ENCODE peak calls at places on chromosomes 6 and 20, in six cellular contexts. J is body of pancreas, H is thyroid gland, S is breast epithelium, V is upper lobe of left lung, N is adrenal gland. A is an unnamed sample.

GRCh38 chr20:4064118-4064962 is 49.0 kb upstream of the RNF24 start:
- DNase-seq in J (peak; percentile 82), H (peak; percentile 93), S (peak; percentile 82), V (peak; percentile 94), N (peak; percentile 89), A (peak; percentile 86)

GRCh38 chr20:19986419-19986818 is 30.7 kb upstream of the NAA20 start:
- DNase-seq in J (no peak), H (no peak), S (no peak), V (no peak), N (no peak), A (no peak)

GRCh38 chr20:50670126-50670862 is 21.0 kb downstream of the RIPOR3 start:
- DNase-seq in J (peak; percentile 35), H (peak; percentile 24), S (no peak), V (no peak), N (no peak), A (no peak)

GRCh38 chr6:82015526-82015925 is 232.0 kb downstream of the IBTK start:
- DNase-seq in J (no peak), H (peak; percentile 47), S (no peak), V (peak; percentile 53), N (no peak), A (no peak)

GRCh38 chr6:162251257-162251656 is 476.3 kb downstream of the PRKN start:
- DNase-seq in J (peak; percentile 22), H (no peak), S (no peak), V (no peak), N (no peak), A (no peak)

GRCh38 chr6:148954461-148954860 is 207.6 kb downstream of the UST start:
- DNase-seq in J (no peak), H (no peak), S (no peak), V (no peak), N (no peak), A (no peak)

GRCh38 chr20:1301031-1301529 is 27.9 kb downstream of the SDCBP2 start:
- DNase-seq in J (no peak), H (no peak), S (no peak), V (no peak), N (no peak), A (peak; percentile 34)

GRCh38 chr6:17957488-17957887 is 29.9 kb downstream of the KIF13A start:
- DNase-seq in J (no peak), H (no peak), S (no peak), V (no peak), N (no peak), A (no peak)

GRCh38 chr20:25508083-25508770 is 77.1 kb downstream of the NINL start:
- DNase-seq in J (peak; percentile 37), H (peak; percentile 62), S (no peak), V (no peak), N (peak; percentile 81), A (no peak)

GRCh38 chr6:20575125-20575524 is 40.9 kb downstream of the CDKAL1 start:
- DNase-seq in J (peak; percentile 70), H (no peak), S (no peak), V (no peak), N (no peak), A (no peak)

GRCh38 chr6:99347804-99348203 is 1.7 kb downstream of the FAXC start:
- DNase-seq in J (no peak), H (no peak), S (no peak), V (no peak), N (no peak), A (no peak)

GRCh38 chr6:83092756-83093399 is 25.4 kb downstream of the DOP1A start:
- DNase-seq in J (no peak), H (no peak), S (no peak), V (no peak), N (no peak), A (no peak)

GRCh38 chr6:167146977-167147376 is 10.8 kb downstream of the GPR31 start:
- DNase-seq in J (no peak), H (no peak), S (no peak), V (no peak), N (no peak), A (no peak)

GRCh38 chr6:167146173-167146572 is 11.6 kb downstream of the GPR31 start:
- DNase-seq in J (no peak), H (peak; percentile 35), S (no peak), V (no peak), N (no peak), A (no peak)

GRCh38 chr6:167142433-167142761 is 15.4 kb downstream of the GPR31 start:
- DNase-seq in J (no peak), H (no peak), S (no peak), V (no peak), N (no peak), A (no peak)

GRCh38 chr6:167143041-167143440 is 14.7 kb downstream of the GPR31 start:
- DNase-seq in J (no peak), H (no peak), S (no peak), V (no peak), N (no peak), A (no peak)

GRCh38 chr6:167145468-167145867 is 12.3 kb downstream of the GPR31 start:
- DNase-seq in J (no peak), H (no peak), S (no peak), V (no peak), N (no peak), A (no peak)
- H3K4me3 ChIP-seq in J (no peak overlapping the region), H (no peak overlapping the region), S (no peak overlapping the region), V (no peak overlapping the region), N (no peak overlapping the region), A (no peak overlapping the region)

DNA sequence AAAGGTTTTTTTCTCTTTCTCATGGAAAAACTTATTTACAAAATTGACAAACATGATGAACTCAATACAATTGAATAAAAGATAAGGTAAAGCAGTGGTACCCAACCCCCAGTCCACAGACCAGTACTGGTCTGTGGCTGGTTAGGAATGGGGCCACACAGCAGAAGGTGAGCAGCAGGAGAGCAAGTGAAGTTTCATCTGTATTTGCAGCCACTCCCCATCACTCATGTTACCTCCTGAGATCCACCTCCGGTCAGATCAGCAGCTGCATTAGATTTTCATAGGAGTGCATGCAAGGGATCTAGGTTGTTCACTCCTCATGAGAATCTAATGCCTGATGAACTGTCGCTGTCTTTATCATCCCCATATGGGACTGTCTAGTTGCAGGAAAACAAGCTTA is 47.5 kb downstream of the HMGCLL1 start:
- DNase-seq in J (no peak), H (no peak), S (no peak), V (no peak), N (no peak), A (no peak)
- TF ChIP-seq POLR2A in J (no peak), H (no peak), S (no peak), V (no peak), N (no peak), A (no peak)

GRCh38 chr6:40780626-40781025 is 193.5 kb upstream of the LRFN2 start:
- DNase-seq in J (no peak), H (no peak), S (no peak), V (no peak), N (no peak), A (no peak)

GRCh38 chr6:40778186-40778585 is 191.0 kb upstream of the LRFN2 start:
- DNase-seq in J (no peak), H (no peak), S (no peak), V (no peak), N (no peak), A (no peak)

GRCh38 chr6:40778918-40779317 is 191.8 kb upstream of the LRFN2 start:
- DNase-seq in J (peak; percentile 26), H (no peak), S (no peak), V (no peak), N (no peak), A (no peak)

GRCh38 chr6:40779399-40779798 is 192.2 kb upstream of the LRFN2 start:
- DNase-seq in J (no peak), H (no peak), S (no peak), V (no peak), N (no peak), A (no peak)

DNA sequence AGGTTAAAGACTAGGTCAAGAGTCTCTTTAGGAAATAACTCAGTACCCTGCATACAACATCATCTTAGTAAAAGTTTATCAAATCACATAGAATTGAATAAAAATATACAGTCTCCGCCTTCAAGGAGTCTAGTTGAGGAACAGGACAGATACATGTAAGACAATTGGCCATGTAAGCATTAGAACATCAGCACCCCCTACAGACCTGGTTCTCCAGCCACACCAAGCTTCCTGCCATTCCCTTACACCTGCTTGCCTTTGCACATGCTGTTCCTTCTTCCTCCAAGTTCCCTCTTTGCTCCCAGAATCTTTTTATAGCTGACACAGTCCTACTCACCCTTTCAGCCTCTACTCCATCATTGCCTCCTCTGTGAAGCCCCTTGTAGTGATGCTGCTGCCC is 187.8 kb upstream of the LRFN2 start:
- DNase-seq in J (no peak), H (no peak), S (no peak), V (no peak), N (no peak), A (no peak)
- H3K27me3 ChIP-seq in J (no peaks in the 10 kb centered on the region), H (no peaks in the 10 kb centered on the region), S (no peaks in the 10 kb centered on the region), V (no peaks in the 10 kb centered on the region), N (peaks cover 4% of the 10 kb centered on the region), A (no peaks in the 10 kb centered on the region)

DNA sequence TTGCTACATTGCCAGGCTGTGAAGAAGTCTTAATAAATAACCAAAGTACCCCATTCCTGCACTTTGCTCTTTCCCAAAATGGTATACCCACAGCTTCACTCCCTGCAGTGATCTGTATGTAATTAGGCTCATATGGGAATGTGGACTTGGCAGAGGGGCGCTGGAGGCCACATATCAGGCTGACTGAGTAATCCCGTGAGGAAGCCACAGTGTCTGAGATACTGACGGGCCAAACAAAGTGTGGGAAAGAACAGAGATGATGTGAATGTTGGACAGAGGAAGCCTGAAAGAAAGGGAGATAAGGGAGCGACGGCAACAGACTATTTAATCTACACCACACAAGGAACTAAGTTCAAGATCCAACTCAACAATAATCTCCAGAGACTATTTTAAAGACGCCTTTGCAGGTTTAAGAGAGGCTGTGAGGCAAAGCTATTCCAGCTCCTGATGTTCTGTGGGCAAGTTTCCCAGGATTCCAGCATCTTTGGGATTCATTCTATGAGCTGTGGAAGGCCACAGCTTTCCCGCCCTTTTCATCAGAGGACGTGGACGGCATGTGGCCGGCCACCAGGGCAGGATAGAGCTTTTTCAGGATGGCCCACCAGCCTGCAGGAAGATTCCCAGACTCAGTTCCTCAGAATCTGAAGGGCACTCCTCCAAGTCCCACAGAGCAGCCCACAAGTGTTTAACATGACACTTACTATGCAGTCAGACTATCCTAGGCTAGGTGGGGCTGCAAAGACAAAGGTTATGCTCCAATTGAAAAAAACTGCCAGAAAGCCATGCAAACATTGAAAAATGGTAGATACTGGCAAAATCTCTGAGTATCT is 237.5 kb downstream of the ATXN1 start:
- DNase-seq in J (no peak), H (no peak), S (no peak), V (no peak), N (no peak), A (no peak)
- H3K4me3 ChIP-seq in J (no peak overlapping the region), H (no peak overlapping the region), S (no peak overlapping the region), V (no peak overlapping the region), N (no peak overlapping the region), A (no peak overlapping the region)

GRCh38 chr6:31558631-31559500 is 11.5 kb downstream of the NFKBIL1 start:
- DNase-seq in J (no peak), H (no peak), S (no peak), V (peak; percentile 62), N (no peak), A (peak; percentile 88)
- TF ChIP-seq POLR2A in J (no peak), H (no peak), S (no peak), V (no peak), N (no peak), A (no peak)